ENCODE peak calls at places on chromosomes 4 and X, in eight cellular contexts. A is mesothelial cell of epicardium, R is AG20443, X is T-cell, H is H4, M is thoracic aorta, V is GM04503, I is upper lobe of right lung. Z is an unnamed sample.

GRCh38 chrX:2692221-2693122 is 1.4 kb downstream of the CD99 start:
- DNase-seq in R (peak), I (no peak), H (no peak), M (peak), V (no peak), A (no peak), X (no peak), Z (no peak)

GRCh38 chr4:87697272-87697671 is 47.2 kb downstream of the DMP1 start:
- DNase-seq in I (no peak), X (no peak), H (no peak), A (no peak), M (no peak), R (no peak), V (no peak), Z (no peak)

GRCh38 chr4:3803946-3804345 is 37.8 kb downstream of the ADRA2C start:
- DNase-seq in X (no peak), I (no peak), V (no peak), R (no peak), H (no peak), A (no peak), M (no peak), Z (no peak)

GRCh38 chrX:980572-981235 is 231.7 kb downstream of the CRLF2 start:
- DNase-seq in H (no peak), V (no peak), M (no peak), X (no peak), R (no peak), I (no peak), A (no peak), Z (no peak)

GRCh38 chrX:139844163-139844562 is 88.7 kb downstream of the ATP11C start:
- DNase-seq in M (no peak), V (no peak), A (no peak), R (no peak), H (no peak), I (no peak), X (no peak), Z (no peak)

GRCh38 chr4:123350191-123350544 is 46.4 kb upstream of the SPRY1 start:
- DNase-seq in A (no peak), H (no peak), R (no peak), I (no peak), X (no peak), V (no peak), M (no peak), Z (no peak)

GRCh38 chr4:184812181-184812542 is 13.6 kb downstream of the ACSL1 start:
- DNase-seq in X (no peak), A (no peak), I (no peak), M (no peak), V (no peak), H (no peak), R (no peak), Z (no peak)

GRCh38 chr4:23930750-23931488 is 41.1 kb upstream of the PPARGC1A start:
- DNase-seq in H (peak), V (no peak), R (peak), X (no peak), I (peak), M (peak), A (no peak), Z (no peak)

GRCh38 chrX:130024127-130024526 is 41.7 kb downstream of the BCORL1 start:
- DNase-seq in M (peak), R (peak), H (peak), X (peak), I (peak), V (no peak), A (no peak), Z (no peak)

GRCh38 chrX:18290200-18290599 is 64.3 kb downstream of the SCML2 start:
- DNase-seq in X (no peak), H (no peak), M (no peak), I (no peak), A (no peak), V (no peak), R (no peak), Z (no peak)

GRCh38 chr4:188930822-188931221 is 791.6 kb downstream of the TRIML1 start:
- DNase-seq in M (no peak), I (no peak), A (no peak), X (no peak), V (no peak), H (no peak), R (no peak), Z (no peak)

GRCh38 chrX:155263854-155264628 is at the start of gene RAB39B:
- DNase-seq in M (peak), I (peak), R (peak), A (no peak), V (peak), X (peak), H (peak), Z (no peak)

GRCh38 chr4:187128226-187128625 is 404.6 kb upstream of the FAT1 start:
- DNase-seq in I (no peak), M (no peak), V (no peak), R (peak), A (no peak), X (no peak), H (peak), Z (no peak)

GRCh38 chrX:123236868-123237267 is 52.8 kb downstream of the GRIA3 start:
- DNase-seq in M (no peak), I (no peak), V (no peak), X (no peak), A (no peak), H (no peak), R (no peak), Z (no peak)

GRCh38 chr4:33850503-33850902 is 2393.8 kb downstream of the ARAP2 start:
- DNase-seq in X (no peak), H (peak), I (no peak), R (no peak), V (no peak), A (no peak), M (no peak), Z (no peak)

GRCh38 chr4:81319657-81320056 is 104.6 kb upstream of the PRKG2 start:
- DNase-seq in X (no peak), H (no peak), I (no peak), R (no peak), V (no peak), M (no peak), A (no peak), Z (no peak)

GRCh38 chr4:15778742-15779231 is 659 bp downstream of the CD38 start:
- DNase-seq in A (no peak), H (peak), X (peak), M (no peak), I (peak), R (peak), V (no peak), Z (peak)

GRCh38 chrX:3145716-3146115 is 104.4 kb downstream of the ARSF start:
- DNase-seq in M (no peak), R (no peak), X (no peak), V (no peak), H (no peak), A (no peak), I (no peak), Z (no peak)

GRCh38 chrX:136185409-136186022 is 38.2 kb downstream of the FHL1 start:
- DNase-seq in I (no peak), A (no peak), V (no peak), X (no peak), M (no peak), H (peak), R (peak), Z (no peak)

GRCh38 chr4:175090116-175090515 is 172.0 kb downstream of the ADAM29 start:
- DNase-seq in M (no peak), H (no peak), A (no peak), R (no peak), V (no peak), I (no peak), X (no peak), Z (no peak)

GRCh38 chrX:87914726-87915125 is 397.1 kb downstream of the KLHL4 start:
- DNase-seq in H (no peak), V (no peak), X (no peak), R (no peak), M (no peak), I (no peak), A (no peak), Z (no peak)

GRCh38 chr4:126106658-126107057 is 791.9 kb downstream of the FAT4 start:
- DNase-seq in A (no peak), M (no peak), X (no peak), H (peak), I (no peak), R (no peak), V (no peak), Z (no peak)

GRCh38 chrX:47745386-47745785 is 86.4 kb upstream of the UXT start:
- DNase-seq in R (no peak), H (peak), V (no peak), A (no peak), M (no peak), I (no peak), X (no peak), Z (no peak)

GRCh38 chrX:135528756-135529155 is 8.3 kb downstream of the INTS6L start:
- DNase-seq in H (no peak), V (no peak), A (no peak), M (no peak), R (no peak), I (no peak), X (no peak), Z (no peak)

GRCh38 chr4:13528823-13529129 is 15.5 kb downstream of the NKX3-2 start:
- DNase-seq in X (no peak), M (no peak), I (no peak), R (no peak), A (no peak), H (no peak), V (no peak), Z (peak)

GRCh38 chrX:113422323-113422722 is 581.7 kb upstream of the AMOT start:
- DNase-seq in M (no peak), X (no peak), H (no peak), I (no peak), V (no peak), R (no peak), A (no peak), Z (no peak)

GRCh38 chr4:41665808-41666207 is 82.7 kb downstream of the PHOX2B start:
- DNase-seq in X (no peak), M (no peak), A (no peak), V (no peak), H (no peak), I (no peak), R (no peak), Z (no peak)

GRCh38 chr4:39698424-39699009 is 581 bp downstream of the UBE2K start:
- DNase-seq in H (peak), X (no peak), A (peak), V (no peak), M (no peak), I (peak), R (peak), Z (no peak)

GRCh38 chr4:151092488-151092887 is 6.9 kb upstream of the RPS3A start:
- DNase-seq in R (no peak), V (no peak), M (no peak), A (no peak), H (no peak), X (no peak), I (no peak), Z (no peak)

GRCh38 chrX:124208675-124209074 is 123.8 kb upstream of the TEX13D start:
- DNase-seq in V (no peak), X (no peak), I (no peak), H (no peak), A (no peak), M (no peak), R (no peak), Z (no peak)

GRCh38 chrX:102968216-102968615 is 31.1 kb downstream of the RAB40AL start:
- DNase-seq in H (no peak), I (no peak), X (no peak), V (no peak), A (no peak), M (no peak), R (no peak), Z (no peak)

GRCh38 chr4:8286719-8287355 is 17.3 kb downstream of the HTRA3 start:
- DNase-seq in R (no peak), X (no peak), I (no peak), A (no peak), H (no peak), M (no peak), V (no peak), Z (no peak)